ENCODE peak calls at places on chromosomes 7 and 10, in five cellular contexts. Y is gastrocnemius medialis, V is omental fat pad, O is prostate gland, A is GM10248. G is an unnamed sample.

GRCh38 chr10:84244651-84245270 is at the start of gene RGR:
- DNase-seq in Y (no peak), V (no peak), O (no peak), A (no peak), G (peak)

GRCh38 chr7:38451840-38452239 is 178.4 kb upstream of the TARP start:
- DNase-seq in Y (no peak), V (no peak), O (no peak), A (no peak), G (no peak)

GRCh38 chr10:87942884-87943527 is 79.6 kb downstream of the PTEN start:
- DNase-seq in Y (no peak), V (no peak), O (no peak), A (no peak), G (no peak)

GRCh38 chr10:30000802-30001571 is 58.4 kb downstream of the JCAD start:
- DNase-seq in Y (peak), V (no peak), O (peak), A (no peak), G (peak)

GRCh38 chr7:55966851-55967250 is 2.5 kb downstream of the NIPSNAP2 start:
- DNase-seq in Y (peak), V (no peak), O (peak), A (no peak), G (no peak)

GRCh38 chr10:29569778-29570177 is 65.0 kb downstream of the SVIL start:
- DNase-seq in Y (no peak), V (no peak), O (no peak), A (no peak), G (no peak)

GRCh38 chr7:118153551-118154177 is 30.3 kb upstream of the LSM8 start:
- DNase-seq in Y (no peak), V (no peak), O (no peak), A (peak), G (no peak)

GRCh38 chr10:126872135-126872534 is 33.1 kb upstream of the DOCK1 start:
- DNase-seq in Y (no peak), V (no peak), O (no peak), A (no peak), G (no peak)

GRCh38 chr7:101727184-101727583 is 90.2 kb upstream of the CUX1 start:
- DNase-seq in Y (no peak), V (no peak), O (no peak), A (no peak), G (no peak)

GRCh38 chr10:3775671-3776551 is 9.1 kb downstream of the KLF6 start:
- DNase-seq in Y (no peak), V (peak), O (no peak), A (no peak), G (no peak)

GRCh38 chr10:35079763-35080162 is 10.4 kb downstream of the CUL2 start:
- DNase-seq in Y (no peak), V (no peak), O (no peak), A (no peak), G (no peak)

GRCh38 chr10:89283174-89283987 is 18.5 kb upstream of the IFIT2 start:
- DNase-seq in Y (no peak), V (no peak), O (no peak), A (no peak), G (no peak)

GRCh38 chr7:33590902-33591301 is 314.4 kb upstream of the BMPER start:
- DNase-seq in Y (no peak), V (no peak), O (no peak), A (no peak), G (no peak)

GRCh38 chr10:72016608-72017310 is 52.6 kb downstream of the CHST3 start:
- DNase-seq in Y (peak), V (no peak), O (no peak), A (no peak), G (peak)

GRCh38 chr10:59864141-59864962 is 42.0 kb downstream of the CCDC6 start:
- DNase-seq in Y (no peak), V (no peak), O (no peak), A (no peak), G (no peak)

GRCh38 chr10:4243169-4243568 is 458.2 kb upstream of the KLF6 start:
- DNase-seq in Y (no peak), V (no peak), O (no peak), A (no peak), G (no peak)

GRCh38 chr7:156578578-156578940 is 62.0 kb upstream of the RNF32 start:
- DNase-seq in Y (no peak), V (no peak), O (no peak), A (no peak), G (no peak)

GRCh38 chr7:151864561-151864960 is 12.4 kb downstream of the PRKAG2 start:
- DNase-seq in Y (no peak), V (no peak), O (no peak), A (no peak), G (no peak)

GRCh38 chr7:151865070-151865670 is 11.7 kb downstream of the PRKAG2 start:
- DNase-seq in Y (no peak), V (no peak), O (no peak), A (no peak), G (no peak)

GRCh38 chr7:151862606-151863381 is 14.1 kb downstream of the PRKAG2 start:
- DNase-seq in Y (no peak), V (no peak), O (no peak), A (no peak), G (no peak)

GRCh38 chr7:151864081-151864480 is 12.8 kb downstream of the PRKAG2 start:
- DNase-seq in Y (no peak), V (no peak), O (no peak), A (no peak), G (no peak)

DNA sequence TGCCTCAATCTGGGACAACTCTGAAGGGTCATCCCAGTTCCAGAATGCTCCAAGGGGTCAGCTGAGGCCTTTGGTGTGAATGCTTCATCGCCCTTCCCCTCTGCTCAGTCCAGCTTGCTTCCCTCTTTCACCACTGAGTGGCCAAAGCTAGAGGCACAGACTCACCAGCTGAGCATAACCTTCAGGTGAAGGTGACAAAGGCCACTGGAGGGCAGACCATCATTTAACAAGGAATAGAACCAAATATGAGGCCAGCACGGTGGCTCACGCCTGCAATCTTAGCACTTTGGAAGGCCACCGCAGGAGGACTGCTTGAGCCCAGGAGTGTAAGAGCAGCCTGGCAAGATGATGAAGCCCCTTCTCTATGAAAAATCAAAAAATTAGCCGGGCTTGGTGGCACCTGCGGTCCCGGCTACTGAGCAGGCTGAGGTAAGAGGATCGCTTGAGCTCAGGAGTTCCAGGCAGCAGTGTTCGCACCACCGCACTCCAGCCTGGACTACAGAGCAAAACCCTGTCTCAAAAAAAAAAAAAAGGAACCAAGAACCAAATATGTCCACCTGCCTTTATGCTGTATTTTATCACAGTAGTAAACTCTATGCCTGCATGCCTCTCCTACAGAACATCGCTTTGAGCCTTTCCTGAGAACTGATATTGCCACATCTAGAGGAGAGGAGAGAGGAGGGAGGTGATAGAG is 13.4 kb downstream of the PRKAG2 start:
- DNase-seq in Y (no peak), V (no peak), O (no peak), A (no peak), G (no peak)
- TF ChIP-seq CTCF in Y (no peak), V (no peak), O (no peak), A (peak), G (no peak)

DNA sequence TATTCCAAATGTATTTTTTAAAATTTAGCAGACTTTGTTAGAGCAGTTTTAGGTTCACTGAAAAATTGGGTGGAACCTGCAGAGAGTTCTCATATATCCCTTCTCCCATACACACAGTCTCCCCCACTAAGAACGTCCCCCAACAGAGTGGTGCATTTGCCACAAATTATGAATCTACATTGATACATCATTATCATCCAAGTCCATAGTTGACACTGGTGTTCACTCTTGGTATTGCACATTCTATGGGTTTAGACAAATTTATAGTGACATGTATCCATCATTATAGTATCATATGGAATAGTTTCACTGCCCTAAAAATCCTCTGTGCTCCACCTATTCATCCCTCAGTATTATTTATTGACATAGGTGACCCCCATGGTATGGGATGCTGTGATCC is 97.3 kb upstream of the AFAP1L2 start:
- DNase-seq in Y (no peak), V (no peak), O (no peak), A (no peak), G (no peak)
- TF ChIP-seq CTCF in Y (peak), V (no peak), O (no peak), A (no peak), G (no peak)

DNA sequence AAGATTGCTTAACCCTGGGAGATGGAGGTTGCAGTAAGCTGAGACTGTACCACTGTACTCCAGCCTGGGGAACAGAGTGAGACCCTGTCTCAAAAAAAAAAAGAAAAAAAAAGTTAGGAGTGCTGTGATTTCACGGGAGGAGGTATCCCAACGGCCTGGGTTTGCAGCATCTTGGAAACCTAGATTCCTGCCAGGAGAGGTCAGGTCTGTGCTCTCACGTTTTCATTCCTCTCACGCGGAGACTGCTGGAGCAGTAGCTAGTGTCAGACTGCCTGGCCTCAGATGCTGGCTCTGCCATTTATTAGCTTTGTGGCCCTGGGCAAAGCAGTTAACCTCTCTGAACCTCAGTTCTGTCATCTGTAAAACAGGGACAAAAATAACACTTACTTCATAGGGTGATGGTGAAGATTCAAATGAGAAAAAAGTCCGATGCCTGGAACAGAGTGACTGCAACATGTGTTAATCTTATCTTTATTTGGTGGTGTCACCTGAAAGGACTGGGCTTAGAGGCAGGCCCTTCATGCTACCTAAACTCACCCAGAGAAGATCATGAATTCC is 94.9 kb downstream of the GAD2 start:
- DNase-seq in Y (no peak), V (no peak), O (no peak), A (no peak), G (no peak)
- TF ChIP-seq CTCF in Y (no peak), V (no peak), O (no peak), A (no peak), G (no peak)

GRCh38 chr10:110392860-110393732 is 88.4 kb upstream of the SMNDC1 start:
- DNase-seq in Y (no peak), V (peak), O (peak), A (no peak), G (no peak)
- TF ChIP-seq CTCF in Y (no peak), V (no peak), O (no peak), A (no peak), G (no peak)

GRCh38 chr7:37105119-37105518 is 343.5 kb downstream of the ELMO1 start:
- DNase-seq in Y (no peak), V (no peak), O (no peak), A (no peak), G (no peak)

GRCh38 chr7:37107047-37107446 is 341.6 kb downstream of the ELMO1 start:
- DNase-seq in Y (no peak), V (no peak), O (no peak), A (no peak), G (no peak)

GRCh38 chr7:37105762-37106161 is 342.9 kb downstream of the ELMO1 start:
- DNase-seq in Y (no peak), V (no peak), O (no peak), A (no peak), G (no peak)

GRCh38 chr7:37100735-37101331 is 347.8 kb downstream of the ELMO1 start:
- DNase-seq in Y (no peak), V (no peak), O (no peak), A (no peak), G (no peak)

DNA sequence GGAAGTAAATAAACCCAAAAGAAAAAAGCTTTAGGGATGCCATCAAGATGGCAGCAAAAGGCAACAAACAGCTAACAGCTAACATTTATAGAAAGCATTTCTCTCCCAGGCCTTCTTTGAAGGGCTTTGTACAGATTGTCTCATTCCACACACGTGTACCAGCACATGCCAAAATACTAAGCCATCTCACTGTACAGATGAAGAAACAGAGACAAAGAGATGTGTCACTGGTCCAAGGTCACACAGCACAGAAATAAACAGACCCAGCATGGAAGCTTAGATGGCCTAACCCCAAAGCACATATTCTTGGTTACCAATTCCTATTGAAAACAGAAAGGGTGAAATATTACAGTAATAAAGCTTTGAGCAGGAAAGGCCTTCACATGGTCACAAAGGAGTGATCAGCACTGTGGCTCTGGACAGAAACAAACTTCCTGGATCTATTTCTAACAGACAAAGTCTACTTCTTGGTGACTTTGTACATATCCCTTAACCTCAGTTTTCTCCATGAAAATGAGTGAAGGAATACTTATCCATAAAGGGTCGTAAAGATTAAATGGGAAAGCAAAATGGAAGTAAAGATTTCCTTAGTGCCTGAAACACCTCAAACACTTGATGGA is 346.0 kb downstream of the ELMO1 start:
- DNase-seq in Y (no peak), V (no peak), O (no peak), A (no peak), G (no peak)
- TF ChIP-seq CTCF in Y (no peak), V (no peak), O (no peak), A (no peak), G (no peak)

GRCh38 chr10:85548038-85548437 is 818.6 kb downstream of the GRID1 start:
- DNase-seq in Y (no peak), V (no peak), O (peak), A (no peak), G (peak)
- TF ChIP-seq CTCF in Y (peak), V (no peak), O (peak), A (no peak), G (peak)

DNA sequence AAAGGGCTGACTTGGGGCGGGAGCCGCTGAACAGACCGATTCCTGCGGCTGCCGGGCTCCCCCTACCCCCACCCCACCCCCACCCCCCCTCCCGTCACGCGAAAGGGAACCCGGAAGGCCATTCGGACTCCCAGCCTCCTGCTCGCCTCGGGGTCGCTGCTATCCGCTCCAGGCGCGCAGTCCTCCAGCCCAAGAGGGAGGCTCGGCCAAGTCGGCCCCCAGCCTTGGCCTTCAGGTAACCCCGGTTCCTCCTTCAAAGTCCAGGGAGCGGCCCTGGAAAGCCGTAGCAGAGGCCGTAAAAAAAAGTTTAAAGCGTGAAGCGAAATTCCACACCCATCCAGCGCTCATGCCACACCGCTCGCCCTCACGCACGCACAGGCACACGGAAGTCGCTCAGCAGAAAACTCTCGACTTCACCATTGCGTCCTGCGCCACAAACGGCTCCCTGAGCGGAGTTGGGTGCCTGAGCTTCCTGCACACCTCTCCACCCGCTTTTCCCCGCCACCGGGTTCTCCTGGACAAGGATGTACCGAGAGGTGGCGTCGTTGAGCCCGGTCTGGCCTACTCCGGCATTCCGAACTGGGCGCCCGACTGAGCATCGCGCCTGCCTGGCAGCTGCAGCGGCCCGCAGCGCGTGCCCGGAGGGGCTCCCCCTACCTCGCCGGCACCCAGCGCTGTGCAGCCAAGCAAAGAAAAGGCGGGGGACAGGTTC is 1.4 kb downstream of the SORCS3 start:
- DNase-seq in Y (no peak), V (no peak), O (no peak), A (no peak), G (peak)
- TF ChIP-seq CTCF in Y (no peak), V (no peak), O (no peak), A (no peak), G (peak)

G was measured in heart right ventricle.